ENCODE peak calls at places on chromosome 6, in four cellular contexts. Y is AG09319, C is NCI-H774, X is posterior cingulate gyrus. Z is an unnamed sample.
A peak's percentile ranks its signal among the peaks of the same experiment; 100 is the strongest.

GRCh38 chr6:35165630-35166071 is 24.5 kb upstream of the TCP11 start:
- DNase-seq in Y (no peak), X (no peak), C (peak; percentile 65), Z (no peak)

GRCh38 chr6:105278813-105279212 is 99.0 kb upstream of the POPDC3 start:
- DNase-seq in X (no peak), C (no peak), Y (no peak), Z (no peak)

GRCh38 chr6:160520043-160520904 is 143.8 kb downstream of the LPA start:
- DNase-seq in Y (peak; percentile 31), C (peak; percentile 71), X (peak; percentile 90), Z (peak; percentile 69)

GRCh38 chr6:84007871-84008270 is 25.7 kb upstream of the MRAP2 start:
- DNase-seq in C (no peak), Y (no peak), X (no peak), Z (no peak)

GRCh38 chr6:14910692-14911547 is 334.9 kb upstream of the JARID2 start:
- DNase-seq in X (no peak), C (no peak), Y (no peak), Z (no peak)

GRCh38 chr6:139879823-139880356 is 505.4 kb upstream of the CITED2 start:
- DNase-seq in X (no peak), C (no peak), Y (no peak), Z (no peak)

GRCh38 chr6:47714802-47715201 is 16.4 kb downstream of the ADGRF4 start:
- DNase-seq in Y (no peak), C (no peak), X (no peak), Z (no peak)

GRCh38 chr6:72674842-72675241 is 53.0 kb downstream of the KCNQ5 start:
- DNase-seq in X (no peak), Y (no peak), C (no peak), Z (no peak)

GRCh38 chr6:137882225-137882961 is 15.3 kb downstream of the TNFAIP3 start:
- DNase-seq in Y (no peak), C (no peak), X (no peak), Z (no peak)

GRCh38 chr6:167745660-167746376 is 80.9 kb upstream of the AFDN start:
- DNase-seq in Y (no peak), C (no peak), X (no peak), Z (no peak)

GRCh38 chr6:63637865-63638445 is 2.4 kb downstream of the PHF3 start:
- DNase-seq in C (no peak), Y (no peak), X (no peak), Z (no peak)

GRCh38 chr6:167799033-167799933 is 27.4 kb upstream of the AFDN start:
- DNase-seq in X (peak; percentile 38), C (peak; percentile 27), Y (no peak), Z (peak; percentile 20)

GRCh38 chr6:119078449-119079287 is at the start of gene FAM184A:
- DNase-seq in C (peak; percentile 82), Y (no peak), X (peak; percentile 55), Z (peak; percentile 21)

GRCh38 chr6:70280462-70280861 is 22.4 kb downstream of the COL9A1 start:
- DNase-seq in C (peak; percentile 55), Y (no peak), X (no peak), Z (no peak)

GRCh38 chr6:158409451-158409850 is 97.2 kb downstream of the TULP4 start:
- DNase-seq in C (no peak), X (no peak), Y (no peak), Z (no peak)

GRCh38 chr6:31332637-31333602 is 24.1 kb downstream of the HLA-B start:
- DNase-seq in Y (no peak), X (no peak), C (no peak), Z (no peak)

GRCh38 chr6:11431455-11431937 is 106.1 kb upstream of the TMEM170B start:
- DNase-seq in X (no peak), Y (no peak), C (no peak), Z (no peak)

GRCh38 chr6:142210606-142211005 is 63.5 kb downstream of the VTA1 start:
- DNase-seq in X (no peak), Y (no peak), C (no peak), Z (no peak)

GRCh38 chr6:35360349-35361138 is 18.2 kb downstream of the PPARD start:
- DNase-seq in C (no peak), X (peak; percentile 75), Y (no peak), Z (peak; percentile 58)

GRCh38 chr6:97023982-97024381 is 99.5 kb downstream of the KLHL32 start:
- DNase-seq in Y (no peak), X (no peak), C (no peak), Z (no peak)

GRCh38 chr6:20755631-20756030 is 221.4 kb downstream of the CDKAL1 start:
- DNase-seq in Y (no peak), C (no peak), X (no peak), Z (no peak)

GRCh38 chr6:92538926-92539325 is 880.4 kb downstream of the EPHA7 start:
- DNase-seq in X (no peak), Y (no peak), C (no peak), Z (no peak)

GRCh38 chr6:43395822-43396221 is 26.4 kb upstream of the ZNF318 start:
- DNase-seq in Y (no peak), C (peak; percentile 28), X (peak; percentile 32), Z (peak; percentile 2)

GRCh38 chr6:131828946-131829345 is 21.1 kb downstream of the ENPP1 start:
- DNase-seq in X (no peak), C (no peak), Y (no peak), Z (no peak)

GRCh38 chr6:20102674-20103073 is 109.6 kb downstream of the MBOAT1 start:
- DNase-seq in Y (no peak), C (no peak), X (no peak), Z (no peak)

GRCh38 chr6:13048113-13048512 is 280.2 kb downstream of the TBC1D7 start:
- DNase-seq in X (no peak), C (no peak), Y (no peak), Z (no peak)

GRCh38 chr6:89581669-89582068 is 56.9 kb downstream of the LYRM2 start:
- DNase-seq in C (peak; percentile 64), X (no peak), Y (no peak), Z (no peak)

GRCh38 chr6:70520575-70520974 is 46.2 kb upstream of the SDHAF4 start:
- DNase-seq in Y (no peak), X (no peak), C (peak; percentile 15), Z (no peak)

GRCh38 chr6:15073344-15073789 is 172.5 kb upstream of the JARID2 start:
- DNase-seq in C (no peak), X (peak; percentile 34), Y (no peak), Z (no peak)

GRCh38 chr6:34489229-34489805 is 23.4 kb downstream of the PACSIN1 start:
- DNase-seq in X (no peak), Y (no peak), C (no peak), Z (no peak)

GRCh38 chr6:122007366-122007765 is 392.1 kb upstream of the HSF2 start:
- DNase-seq in C (no peak), X (no peak), Y (no peak), Z (no peak)

GRCh38 chr6:5034328-5034727 is 30.5 kb upstream of the RPP40 start:
- DNase-seq in X (no peak), C (no peak), Y (no peak), Z (no peak)

GRCh38 chr6:7137335-7138106 is 29.8 kb downstream of the RREB1 start:
- DNase-seq in X (no peak), C (peak; percentile 32), Y (no peak), Z (no peak)

GRCh38 chr6:2471474-2471873 is 226.1 kb upstream of the GMDS start:
- DNase-seq in X (no peak), C (peak; percentile 62), Y (no peak), Z (no peak)

GRCh38 chr6:37042139-37042538 is 36.7 kb downstream of the FGD2 start:
- DNase-seq in X (no peak), Y (no peak), C (no peak), Z (no peak)

GRCh38 chr6:77566235-77566634 is 86.6 kb upstream of the MEI4 start:
- DNase-seq in Y (no peak), X (no peak), C (no peak), Z (no peak)

GRCh38 chr6:110352603-110353303 is 5.4 kb downstream of the METTL24 start:
- DNase-seq in X (no peak), C (no peak), Y (no peak), Z (no peak)

GRCh38 chr6:35310265-35310831 is 12.7 kb downstream of the DEF6 start:
- DNase-seq in Y (no peak), C (no peak), X (no peak), Z (no peak)